ENCODE peak calls at places on chromosomes 11 and 22, in six cellular contexts. L is left cardiac atrium, C is AG20443, I is AG09319, V is SK-N-SH, K is ovary. D is an unnamed sample.

GRCh38 chr11:746289-747175 is 732 bp upstream of the TALDO1 start:
- DNase-seq in C (no peak), V (no peak), L (no peak), K (no peak), I (no peak), D (no peak)

GRCh38 chr11:66188580-66188979 is 79.9 kb upstream of the RAB1B start:
- DNase-seq in I (peak; percentile 7), L (no peak), V (no peak), K (no peak), C (peak; percentile 63), D (peak; percentile 35)

GRCh38 chr11:79087957-79088318 is 352.9 kb downstream of the TENM4 start:
- DNase-seq in L (no peak), C (no peak), V (peak; percentile 50), K (no peak), I (no peak), D (no peak)

GRCh38 chr11:115226556-115226955 is 277.7 kb downstream of the CADM1 start:
- DNase-seq in I (no peak), K (no peak), C (peak; percentile 75), L (no peak), V (no peak), D (no peak)

GRCh38 chr11:61495801-61496601 is 12.5 kb upstream of the LRRC10B start:
- DNase-seq in L (no peak), I (no peak), V (peak; percentile 65), C (no peak), K (no peak), D (no peak)

GRCh38 chr11:27912916-27913315 is 195.0 kb downstream of the KIF18A start:
- DNase-seq in C (no peak), L (no peak), V (no peak), I (no peak), K (no peak), D (no peak)

GRCh38 chr11:28815110-28815509 is 706.9 kb downstream of the METTL15 start:
- DNase-seq in V (no peak), C (no peak), K (no peak), L (no peak), I (no peak), D (no peak)

GRCh38 chr11:46976182-46976854 is 39.8 kb downstream of the CSTPP1 start:
- DNase-seq in V (no peak), L (no peak), C (no peak), I (no peak), K (no peak), D (no peak)

GRCh38 chr22:48706934-48707748 is 1120.5 kb downstream of the BRD1 start:
- DNase-seq in I (no peak), L (no peak), C (no peak), K (no peak), V (no peak), D (no peak)

GRCh38 chr22:48351376-48352085 is 1476.1 kb downstream of the BRD1 start:
- DNase-seq in L (no peak), C (no peak), I (no peak), K (no peak), V (no peak), D (no peak)

GRCh38 chr11:945986-946385 is 20.3 kb downstream of the AP2A2 start:
- DNase-seq in C (no peak), K (no peak), I (no peak), V (no peak), L (no peak), D (no peak)

GRCh38 chr22:19823191-19823590 is 31.5 kb downstream of the GNB1L start:
- DNase-seq in L (no peak), K (peak; percentile 2), I (no peak), C (no peak), V (peak; percentile 27), D (no peak)

GRCh38 chr11:112281776-112282175 is 21.1 kb upstream of the PLET1 start:
- DNase-seq in K (no peak), C (no peak), V (no peak), I (no peak), L (no peak), D (no peak)

GRCh38 chr11:91986218-91986617 is 238.4 kb upstream of the FAT3 start:
- DNase-seq in I (no peak), L (no peak), V (no peak), C (no peak), K (no peak), D (no peak)

GRCh38 chr22:20429254-20430100 is 8.1 kb downstream of the SCARF2 start:
- DNase-seq in K (no peak), I (no peak), C (peak; percentile 2), V (peak; percentile 74), L (peak; percentile 62), D (no peak)

GRCh38 chr11:6200975-6201374 is 2.0 kb downstream of the OR52W1 start:
- DNase-seq in C (no peak), I (no peak), L (peak; percentile 50), K (no peak), V (no peak), D (no peak)

GRCh38 chr11:20070459-20070858 is 89.8 kb downstream of the DBX1 start:
- DNase-seq in C (no peak), V (no peak), I (no peak), K (no peak), L (no peak), D (no peak)

GRCh38 chr11:129283141-129283540 is 91.0 kb upstream of the ARHGAP32 start:
- DNase-seq in V (no peak), K (no peak), I (no peak), L (no peak), C (no peak), D (no peak)

GRCh38 chr11:15941206-15941770 is 415.1 kb downstream of the SOX6 start:
- DNase-seq in C (peak; percentile 88), I (peak; percentile 28), K (no peak), L (no peak), V (peak; percentile 46), D (no peak)

GRCh38 chr11:111986589-111986988 is 38.6 kb upstream of the DLAT start:
- DNase-seq in C (no peak), V (no peak), K (no peak), I (no peak), L (no peak), D (no peak)

GRCh38 chr11:1391165-1392010 is 1.7 kb downstream of the BRSK2 start:
- DNase-seq in C (no peak), L (peak; percentile 19), I (no peak), K (no peak), V (peak; percentile 67), D (no peak)

D was measured in pulmonary artery endothelial cell.